ENCODE peak calls at places on chromosome 21, in ten cellular contexts. K is endodermal cell; H is mesendoderm; I is left ventricle myocardium inferior; D is fibroblast of lung; O is lung; F is adrenal gland; E is CD8-positive, alpha-beta T cell; S is adipocyte; T is fibroblast of mammary gland. L is an unnamed sample.

GRCh38 chr21:44931137-44931500 is 8.7 kb upstream of the SLX9 start:
- DNase-seq in K (no peak), H (no peak), I (peak; percentile 36), D (peak; percentile 45), O (no peak), F (no peak), E (peak; percentile 46), S (peak; percentile 47), T (peak; percentile 56), L (peak; percentile 57)

GRCh38 chr21:31795992-31796391 is 64.1 kb upstream of the SCAF4 start:
- DNase-seq in K (no peak), H (no peak), I (no peak), D (no peak), O (no peak), F (no peak), E (no peak), S (no peak), T (peak; percentile 51), L (no peak)

GRCh38 chr21:36504067-36505058 is 24.4 kb upstream of the CLDN14 start:
- DNase-seq in K (no peak), H (peak; percentile 33), I (no peak), D (peak; percentile 74), O (no peak), F (peak; percentile 45), E (no peak), S (peak; percentile 85), T (peak; percentile 65), L (peak; percentile 79)

GRCh38 chr21:32813265-32813903 is 41.8 kb upstream of the PAXBP1 start:
- DNase-seq in K (peak; percentile 64), H (peak; percentile 64), I (no peak), D (no peak), O (no peak), F (no peak), E (no peak), S (no peak), T (no peak), L (peak; percentile 28)

GRCh38 chr21:19507682-19508260 is 1104.2 kb upstream of the TMPRSS15 start:
- DNase-seq in K (peak; percentile 53), H (peak; percentile 60), I (no peak), D (no peak), O (no peak), F (no peak), E (peak; percentile 10), S (no peak), T (peak; percentile 1), L (peak; percentile 52)

GRCh38 chr21:37231247-37231645 is 35.9 kb downstream of the VPS26C start:
- DNase-seq in K (no peak), H (no peak), I (no peak), D (no peak), O (no peak), F (no peak), E (no peak), S (no peak), T (no peak), L (no peak)

GRCh38 chr21:21210552-21210951 is 212.3 kb downstream of the NCAM2 start:
- DNase-seq in K (no peak), H (no peak), I (no peak), D (no peak), O (no peak), F (no peak), E (no peak), S (no peak), T (no peak), L (no peak)

GRCh38 chr21:37914211-37914900 is 1.9 kb downstream of the KCNJ6 start:
- DNase-seq in K (peak; percentile 95), H (peak; percentile 71), I (no peak), D (peak; percentile 17), O (no peak), F (no peak), E (no peak), S (peak; percentile 43), T (no peak), L (peak; percentile 16)

GRCh38 chr21:37407719-37408455 is 41.3 kb downstream of the DYRK1A start:
- DNase-seq in K (no peak), H (no peak), I (no peak), D (peak; percentile 63), O (no peak), F (no peak), E (no peak), S (peak; percentile 51), T (peak; percentile 43), L (peak; percentile 47)

GRCh38 chr21:24045373-24045772 is 1561.9 kb downstream of the MRPL39 start:
- DNase-seq in K (no peak), H (no peak), I (no peak), D (no peak), O (no peak), F (no peak), E (no peak), S (no peak), T (no peak), L (no peak)

GRCh38 chr21:40687625-40688024 is 159.3 kb downstream of the DSCAM start:
- DNase-seq in K (peak; percentile 58), H (peak; percentile 75), I (no peak), D (no peak), O (no peak), F (no peak), E (no peak), S (no peak), T (no peak), L (no peak)

GRCh38 chr21:26170471-26171309 is at the start of gene APP:
- DNase-seq in K (peak; percentile 93), H (peak; percentile 83), I (peak; percentile 89), D (peak; percentile 73), O (peak; percentile 83), F (peak; percentile 92), E (peak; percentile 80), S (peak; percentile 93), T (peak; percentile 66), L (peak; percentile 81)

GRCh38 chr21:26167593-26167992 is 3.0 kb downstream of the APP start:
- DNase-seq in K (no peak), H (peak; percentile 68), I (no peak), D (no peak), O (no peak), F (no peak), E (no peak), S (no peak), T (no peak), L (no peak)

GRCh38 chr21:26169611-26170470 is 729 bp downstream of the APP start:
- DNase-seq in K (peak; percentile 81), H (peak; percentile 85), I (peak; percentile 69), D (peak; percentile 73), O (peak; percentile 58), F (peak; percentile 68), E (peak; percentile 28), S (peak; percentile 77), T (peak; percentile 68), L (peak; percentile 67)

GRCh38 chr21:26171310-26172100 is 935 bp upstream of the APP start:
- DNase-seq in K (no peak), H (no peak), I (no peak), D (no peak), O (no peak), F (no peak), E (no peak), S (no peak), T (no peak), L (no peak)

GRCh38 chr21:26169061-26169610 is 1.4 kb downstream of the APP start:
- DNase-seq in K (peak; percentile 78), H (peak; percentile 72), I (peak; percentile 26), D (peak; percentile 77), O (peak; percentile 39), F (peak; percentile 56), E (peak; percentile 44), S (peak; percentile 82), T (peak; percentile 73), L (peak; percentile 88)
- H3K4me3 ChIP-seq in K (peak overlapping the region; percentile 94), H (peak overlapping the region; percentile 52), I (peak overlapping the region; percentile 95), D (peak overlapping the region; percentile 78), O (peak overlapping the region; percentile 98), F (peak overlapping the region; percentile 92), E (peak overlapping the region; percentile 85), S (peak overlapping the region; percentile 97), T (peak overlapping the region; percentile 87), L (peak overlapping the region; percentile 90)

GRCh38 chr21:46100020-46100419 is 2.1 kb downstream of the COL6A2 start:
- DNase-seq in K (no peak), H (no peak), I (no peak), D (no peak), O (peak; percentile 24), F (no peak), E (no peak), S (no peak), T (peak; percentile 24), L (no peak)
- H3K4me3 ChIP-seq in K (peak overlapping the region; percentile 82), H (no peak overlapping the region), I (peak overlapping the region; percentile 85), D (peak overlapping the region; percentile 90), O (no peak overlapping the region), F (no peak overlapping the region), E (no peak overlapping the region), S (peak overlapping the region; percentile 92), T (peak overlapping the region; percentile 85), L (peak overlapping the region; percentile 60)

DNA sequence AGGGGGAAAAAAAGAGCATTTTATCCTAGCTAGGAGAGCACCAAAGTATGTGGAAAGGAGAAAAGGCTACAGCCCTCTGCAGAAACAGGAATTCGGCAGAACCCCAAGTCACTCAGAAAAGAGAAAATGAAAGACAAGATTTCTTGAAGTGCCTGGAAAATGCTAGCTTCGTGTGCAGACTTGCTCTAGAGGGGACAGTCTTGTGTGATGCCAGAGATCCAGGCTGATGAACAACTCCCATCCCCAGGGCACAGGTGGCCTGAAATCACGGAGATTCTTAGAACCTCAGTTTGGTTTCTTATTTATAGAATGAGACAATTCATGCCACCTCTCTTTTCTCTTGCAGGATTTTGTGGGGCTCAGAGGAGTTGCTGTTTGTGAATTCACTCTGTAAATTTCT is 61.4 kb downstream of the RUNX1 start:
- DNase-seq in K (no peak), H (no peak), I (no peak), D (no peak), O (no peak), F (no peak), E (no peak), S (no peak), T (no peak), L (peak; percentile 7)
- H3K4me3 ChIP-seq in K (no peak overlapping the region), H (no peak overlapping the region), I (no peak overlapping the region), D (no peak overlapping the region), O (no peak overlapping the region), F (no peak overlapping the region), E (no peak overlapping the region), S (no peak overlapping the region), T (no peak overlapping the region), L (no peak overlapping the region)

GRCh38 chr21:34199121-34199910 is 125.9 kb downstream of the MRPS6 start:
- DNase-seq in K (no peak), H (peak; percentile 37), I (no peak), D (no peak), O (no peak), F (no peak), E (no peak), S (no peak), T (no peak), L (peak; percentile 66)

GRCh38 chr21:34201001-34201400 is 127.6 kb downstream of the MRPS6 start:
- DNase-seq in K (no peak), H (no peak), I (no peak), D (no peak), O (no peak), F (no peak), E (no peak), S (no peak), T (no peak), L (no peak)

GRCh38 chr21:34202553-34203332 is 129.4 kb downstream of the MRPS6 start:
- DNase-seq in K (peak; percentile 86), H (peak; percentile 92), I (peak; percentile 25), D (peak; percentile 25), O (no peak), F (peak; percentile 58), E (no peak), S (no peak), T (no peak), L (peak; percentile 40)

GRCh38 chr21:34200288-34200905 is 127.0 kb downstream of the MRPS6 start:
- DNase-seq in K (no peak), H (no peak), I (peak; percentile 21), D (peak; percentile 14), O (no peak), F (no peak), E (no peak), S (no peak), T (peak; percentile 10), L (peak; percentile 29)

GRCh38 chr21:34201441-34201838 is 128.1 kb downstream of the MRPS6 start:
- DNase-seq in K (no peak), H (no peak), I (no peak), D (no peak), O (no peak), F (no peak), E (no peak), S (no peak), T (no peak), L (no peak)
- H3K4me3 ChIP-seq in K (peak overlapping the region; percentile 86), H (peak overlapping the region; percentile 3), I (peak overlapping the region; percentile 68), D (peak overlapping the region; percentile 36), O (peak overlapping the region; percentile 9), F (no peak overlapping the region), E (peak overlapping the region; percentile 56), S (peak overlapping the region; percentile 79), T (peak overlapping the region; percentile 41), L (peak overlapping the region; percentile 47)

L was measured in choroid plexus epithelial cell.